ENCODE peak calls at places on chromosome 4, in seven cellular contexts. V is left lung, J is upper lobe of left lung, Q is coronary artery, F is fibroblast of lung, T is SK-N-SH, O is GM12865. X is an unnamed sample.

GRCh38 chr4:2936773-2937145 is 26.4 kb downstream of the NOP14 start:
- DNase-seq in T (no peak), F (peak), O (peak), V (no peak), J (peak), Q (peak), X (peak)

GRCh38 chr4:116906758-116907157 is 178.6 kb downstream of the TRAM1L1 start:
- DNase-seq in Q (no peak), O (no peak), J (no peak), F (no peak), T (no peak), V (no peak), X (no peak)

GRCh38 chr4:112510191-112510467 is 5.9 kb downstream of the NEUROG2 start:
- DNase-seq in T (peak), Q (no peak), O (no peak), V (no peak), J (no peak), F (no peak), X (peak)

GRCh38 chr4:176099314-176099713 is 33.7 kb downstream of the WDR17 start:
- DNase-seq in V (no peak), T (no peak), F (no peak), J (no peak), Q (no peak), O (no peak), X (no peak)

GRCh38 chr4:185839204-185839712 is 27.3 kb upstream of the SORBS2 start:
- DNase-seq in T (no peak), O (peak), F (peak), Q (no peak), V (no peak), J (no peak), X (no peak)

GRCh38 chr4:95957054-95957453 is 117.2 kb downstream of the PDHA2 start:
- DNase-seq in V (no peak), Q (no peak), T (no peak), J (no peak), F (peak), O (no peak), X (no peak)

GRCh38 chr4:82775243-82775642 is 23.4 kb downstream of the SCD5 start:
- DNase-seq in T (no peak), Q (no peak), O (no peak), J (no peak), F (no peak), V (no peak), X (no peak)

GRCh38 chr4:83212041-83212851 is 72.4 kb downstream of the COQ2 start:
- DNase-seq in Q (no peak), F (no peak), O (peak), V (no peak), J (peak), T (no peak), X (peak)

GRCh38 chr4:86307432-86307831 is 52.4 kb downstream of the MAPK10 start:
- DNase-seq in F (peak), J (no peak), Q (no peak), T (no peak), O (no peak), V (no peak), X (no peak)

GRCh38 chr4:135718019-135718418 is 1516.4 kb upstream of the PABPC4L start:
- DNase-seq in O (no peak), Q (no peak), F (peak), J (no peak), T (no peak), V (no peak), X (no peak)
- TF ChIP-seq CTCF in O (no peak), Q (no peak), F (no peak), J (no peak), T (peak), V (no peak), X (no peak)

GRCh38 chr4:121053601-121054143 is 18.7 kb downstream of the NDNF start:
- DNase-seq in J (no peak), T (no peak), O (no peak), F (peak), V (peak), Q (no peak), X (no peak)

GRCh38 chr4:121049072-121049599 is 23.2 kb downstream of the NDNF start:
- DNase-seq in F (peak), O (no peak), V (no peak), J (no peak), T (no peak), Q (no peak), X (no peak)

GRCh38 chr4:121054373-121054772 is 18.0 kb downstream of the NDNF start:
- DNase-seq in J (no peak), F (no peak), O (no peak), V (no peak), T (no peak), Q (no peak), X (no peak)

GRCh38 chr4:121048165-121048564 is 24.2 kb downstream of the NDNF start:
- DNase-seq in J (no peak), V (no peak), F (no peak), O (no peak), Q (no peak), T (no peak), X (no peak)

DNA sequence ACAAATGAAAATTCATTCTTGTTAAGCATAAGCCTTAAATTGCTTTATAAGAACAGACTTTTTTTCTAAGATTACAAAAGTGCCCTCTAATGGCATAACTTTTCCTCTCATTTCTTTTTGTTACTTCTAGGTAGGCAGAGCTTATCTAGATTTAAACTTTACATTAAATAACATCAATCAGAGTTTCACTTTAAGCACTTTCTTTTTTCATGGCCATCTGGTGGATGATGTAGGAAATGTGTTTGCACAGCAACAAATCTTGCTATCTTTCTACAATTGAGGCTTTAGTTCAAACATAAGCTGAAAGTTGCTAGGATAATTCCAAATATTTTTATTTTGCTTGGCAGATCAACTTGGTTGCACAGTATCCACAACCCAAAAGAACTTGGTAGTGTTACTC is 22.1 kb downstream of the NDNF start:
- DNase-seq in F (peak), V (no peak), T (no peak), Q (no peak), J (no peak), O (no peak), X (no peak)
- TF ChIP-seq CTCF in F (peak), V (peak), T (peak), Q (no peak), J (no peak), O (no peak), X (no peak)

GRCh38 chr4:40837094-40837870 is 87.5 kb downstream of the NSUN7 start:
- DNase-seq in T (no peak), J (no peak), V (no peak), F (no peak), O (no peak), Q (no peak), X (no peak)
- TF ChIP-seq CTCF in T (no peak), J (no peak), V (no peak), F (no peak), O (no peak), Q (no peak), X (no peak)

GRCh38 chr4:5790546-5790857 is 79.5 kb downstream of the EVC start:
- DNase-seq in Q (no peak), F (no peak), V (no peak), T (no peak), J (no peak), O (no peak), X (no peak)
- TF ChIP-seq CTCF in Q (peak), F (no peak), V (no peak), T (no peak), J (no peak), O (no peak), X (no peak)

GRCh38 chr4:102301167-102301566 is 44.1 kb downstream of the SLC39A8 start:
- DNase-seq in F (no peak), V (no peak), T (no peak), Q (no peak), O (no peak), J (no peak), X (no peak)

GRCh38 chr4:102295153-102295862 is 50.0 kb downstream of the SLC39A8 start:
- DNase-seq in J (peak), O (no peak), F (no peak), Q (no peak), T (no peak), V (no peak), X (no peak)

GRCh38 chr4:102302762-102303161 is 42.5 kb downstream of the SLC39A8 start:
- DNase-seq in F (no peak), V (no peak), J (no peak), T (no peak), Q (no peak), O (no peak), X (no peak)

GRCh38 chr4:102299302-102299701 is 46.0 kb downstream of the SLC39A8 start:
- DNase-seq in V (no peak), F (peak), Q (no peak), O (no peak), J (no peak), T (no peak), X (no peak)

GRCh38 chr4:102299708-102300107 is 45.6 kb downstream of the SLC39A8 start:
- DNase-seq in J (peak), T (peak), O (peak), F (peak), Q (no peak), V (peak), X (peak)
- TF ChIP-seq CTCF in J (no peak), T (peak), O (peak), F (peak), Q (peak), V (peak), X (peak)

GRCh38 chr4:5993063-5993745 is 25.0 kb downstream of the C4orf50 start:
- DNase-seq in O (no peak), T (no peak), Q (peak), V (no peak), J (no peak), F (no peak), X (no peak)
- TF ChIP-seq CTCF in O (no peak), T (no peak), Q (no peak), V (no peak), J (no peak), F (no peak), X (no peak)

GRCh38 chr4:85127653-85128052 is 161.2 kb upstream of the WDFY3 start:
- DNase-seq in F (peak), V (peak), J (no peak), O (peak), Q (no peak), T (peak), X (peak)
- TF ChIP-seq CTCF in F (peak), V (no peak), J (no peak), O (peak), Q (no peak), T (peak), X (peak)

DNA sequence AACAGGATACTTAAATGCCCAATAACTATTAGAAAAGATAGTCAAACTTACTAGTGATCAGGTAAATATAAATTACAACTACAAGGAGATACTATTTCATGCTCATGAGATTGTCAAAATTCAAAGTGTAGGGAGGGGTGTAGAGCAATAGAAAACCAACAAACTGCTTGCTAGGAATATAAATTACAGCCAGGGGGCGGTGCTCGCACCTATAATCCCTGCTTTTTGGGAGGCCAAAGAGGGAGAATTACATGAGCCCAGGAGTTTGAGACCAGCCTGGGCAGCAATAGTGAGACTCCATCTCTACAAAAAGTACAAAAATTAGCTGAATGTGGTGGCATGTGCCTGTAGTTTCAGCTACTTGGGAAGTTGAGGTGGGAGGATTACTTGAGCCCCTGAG is 556.5 kb upstream of the NR3C2 start:
- DNase-seq in V (no peak), O (peak), J (no peak), F (no peak), T (peak), Q (no peak), X (peak)
- TF ChIP-seq CTCF in V (no peak), O (peak), J (no peak), F (peak), T (peak), Q (no peak), X (peak)

GRCh38 chr4:100063355-100063754 is 113.3 kb upstream of the H2AZ1 start:
- DNase-seq in Q (no peak), O (no peak), J (no peak), F (no peak), V (no peak), T (peak), X (no peak)
- TF ChIP-seq CTCF in Q (no peak), O (no peak), J (no peak), F (no peak), V (no peak), T (peak), X (peak)

X was measured in activated CD8-positive, alpha-beta T cell treated with anti-CD3 and anti-CD28 coated beads for 36 hours.